ENCODE peak calls at places on chromosomes 13 and 19, in seven cellular contexts. One of them, this sample, is unnamed. For H3K4me1, the result is how much of the 10 kb centered on the place peaks cover.

GRCh38 chr13:45196622-45197021 is 4.2 kb downstream of the KCTD4 start:
- DNase-seq in neuronal stem cell: no peak
- DNase-seq in body of pancreas: no peak
- DNase-seq in kidney: no peak
- DNase-seq in heart left ventricle: no peak
- DNase-seq in mucosa of descending colon: no peak
- DNase-seq in heart right ventricle: no peak
- DNase-seq in this sample: no peak

GRCh38 chr13:35162420-35162819 is 220.3 kb downstream of the NBEA start:
- DNase-seq in neuronal stem cell: no peak
- DNase-seq in body of pancreas: no peak
- DNase-seq in kidney: no peak
- DNase-seq in heart left ventricle: no peak
- DNase-seq in mucosa of descending colon: no peak
- DNase-seq in heart right ventricle: no peak
- DNase-seq in this sample: no peak

GRCh38 chr13:30623392-30623791 is 5.7 kb downstream of the USPL1 start:
- DNase-seq in neuronal stem cell: no peak
- DNase-seq in body of pancreas: no peak
- DNase-seq in kidney: no peak
- DNase-seq in heart left ventricle: no peak
- DNase-seq in mucosa of descending colon: no peak
- DNase-seq in heart right ventricle: no peak
- DNase-seq in this sample: no peak

GRCh38 chr19:39438270-39438934 is 2.7 kb upstream of the RPS16 start:
- DNase-seq in neuronal stem cell: no peak
- DNase-seq in body of pancreas: no peak
- DNase-seq in kidney: no peak
- DNase-seq in heart left ventricle: no peak
- DNase-seq in mucosa of descending colon: no peak
- DNase-seq in heart right ventricle: no peak
- DNase-seq in this sample: no peak

GRCh38 chr13:113649212-113649611 is 8.8 kb downstream of the ATP4B start:
- DNase-seq in neuronal stem cell: no peak
- DNase-seq in body of pancreas: peak
- DNase-seq in kidney: peak
- DNase-seq in heart left ventricle: peak
- DNase-seq in mucosa of descending colon: no peak
- DNase-seq in heart right ventricle: no peak
- DNase-seq in this sample: no peak

GRCh38 chr13:98098511-98098910 is 44.4 kb upstream of the FARP1 start:
- DNase-seq in neuronal stem cell: no peak
- DNase-seq in body of pancreas: no peak
- DNase-seq in kidney: no peak
- DNase-seq in heart left ventricle: no peak
- DNase-seq in mucosa of descending colon: no peak
- DNase-seq in heart right ventricle: no peak
- DNase-seq in this sample: no peak

GRCh38 chr13:113935081-113935511 is 38.8 kb downstream of the C13orf46 start:
- DNase-seq in neuronal stem cell: no peak
- DNase-seq in body of pancreas: no peak
- DNase-seq in kidney: peak
- DNase-seq in heart left ventricle: no peak
- DNase-seq in mucosa of descending colon: no peak
- DNase-seq in heart right ventricle: no peak
- DNase-seq in this sample: peak

GRCh38 chr13:82356667-82357066 is 1525.6 kb downstream of the SLITRK1 start:
- DNase-seq in neuronal stem cell: no peak
- DNase-seq in body of pancreas: no peak
- DNase-seq in kidney: no peak
- DNase-seq in heart left ventricle: no peak
- DNase-seq in mucosa of descending colon: no peak
- DNase-seq in heart right ventricle: no peak
- DNase-seq in this sample: no peak

GRCh38 chr19:30690935-30691505 is 318.8 kb downstream of the ZNF536 start:
- DNase-seq in neuronal stem cell: no peak
- DNase-seq in body of pancreas: no peak
- DNase-seq in kidney: no peak
- DNase-seq in heart left ventricle: no peak
- DNase-seq in mucosa of descending colon: no peak
- DNase-seq in heart right ventricle: no peak
- DNase-seq in this sample: no peak

GRCh38 chr19:45005787-45006186 is 4.5 kb downstream of the RELB start:
- DNase-seq in neuronal stem cell: no peak
- DNase-seq in body of pancreas: no peak
- DNase-seq in kidney: no peak
- DNase-seq in heart left ventricle: no peak
- DNase-seq in mucosa of descending colon: peak
- DNase-seq in heart right ventricle: no peak
- DNase-seq in this sample: no peak

GRCh38 chr19:38842439-38843174 is 7.2 kb downstream of the HNRNPL start:
- DNase-seq in neuronal stem cell: no peak
- DNase-seq in body of pancreas: peak
- DNase-seq in kidney: no peak
- DNase-seq in heart left ventricle: no peak
- DNase-seq in mucosa of descending colon: peak
- DNase-seq in heart right ventricle: no peak
- DNase-seq in this sample: no peak

GRCh38 chr19:1438035-1438932 is at the start of gene RPS15:
- DNase-seq in neuronal stem cell: peak
- DNase-seq in body of pancreas: peak
- DNase-seq in kidney: peak
- DNase-seq in heart left ventricle: peak
- DNase-seq in mucosa of descending colon: peak
- DNase-seq in heart right ventricle: peak
- DNase-seq in this sample: peak

GRCh38 chr13:67225252-67226159 is 4.6 kb downstream of the PCDH9 start:
- DNase-seq in neuronal stem cell: no peak
- DNase-seq in body of pancreas: no peak
- DNase-seq in kidney: no peak
- DNase-seq in heart left ventricle: no peak
- DNase-seq in mucosa of descending colon: no peak
- DNase-seq in heart right ventricle: no peak
- DNase-seq in this sample: no peak

GRCh38 chr13:33277946-33278345 is 7.6 kb downstream of the STARD13 start:
- DNase-seq in neuronal stem cell: no peak
- DNase-seq in body of pancreas: no peak
- DNase-seq in kidney: no peak
- DNase-seq in heart left ventricle: no peak
- DNase-seq in mucosa of descending colon: no peak
- DNase-seq in heart right ventricle: no peak
- DNase-seq in this sample: peak

GRCh38 chr19:5477451-5478215 is 22.4 kb downstream of the ZNRF4 start:
- DNase-seq in neuronal stem cell: no peak
- DNase-seq in body of pancreas: no peak
- DNase-seq in kidney: no peak
- DNase-seq in heart left ventricle: no peak
- DNase-seq in mucosa of descending colon: no peak
- DNase-seq in heart right ventricle: no peak
- DNase-seq in this sample: no peak

GRCh38 chr13:59829690-59830089 is 334.0 kb downstream of the DIAPH3 start:
- DNase-seq in neuronal stem cell: no peak
- DNase-seq in body of pancreas: no peak
- DNase-seq in kidney: no peak
- DNase-seq in heart left ventricle: no peak
- DNase-seq in mucosa of descending colon: no peak
- DNase-seq in heart right ventricle: no peak
- DNase-seq in this sample: no peak

GRCh38 chr13:67139551-67139950 is 90.6 kb downstream of the PCDH9 start:
- DNase-seq in neuronal stem cell: no peak
- DNase-seq in body of pancreas: no peak
- DNase-seq in kidney: no peak
- DNase-seq in heart left ventricle: no peak
- DNase-seq in mucosa of descending colon: no peak
- DNase-seq in heart right ventricle: no peak
- DNase-seq in this sample: no peak

GRCh38 chr13:111279253-111279652 is 41.2 kb upstream of the TEX29 start:
- DNase-seq in neuronal stem cell: no peak
- DNase-seq in body of pancreas: no peak
- DNase-seq in kidney: no peak
- DNase-seq in heart left ventricle: no peak
- DNase-seq in mucosa of descending colon: no peak
- DNase-seq in heart right ventricle: no peak
- DNase-seq in this sample: no peak
- H3K4me3 ChIP-seq in neuronal stem cell: no peak
- H3K4me3 ChIP-seq in body of pancreas: no peak
- H3K4me3 ChIP-seq in kidney: no peak
- H3K4me3 ChIP-seq in heart left ventricle: no peak
- H3K4me3 ChIP-seq in mucosa of descending colon: no peak
- H3K4me3 ChIP-seq in heart right ventricle: no peak
- H3K4me3 ChIP-seq in this sample: no peak

GRCh38 chr19:58536852-58537798 is 6.7 kb upstream of the TRIM28 start:
- DNase-seq in neuronal stem cell: no peak
- DNase-seq in body of pancreas: no peak
- DNase-seq in kidney: peak
- DNase-seq in heart left ventricle: no peak
- DNase-seq in mucosa of descending colon: no peak
- DNase-seq in heart right ventricle: no peak
- DNase-seq in this sample: no peak
- H3K4me1 ChIP-seq in neuronal stem cell: under half
- H3K4me1 ChIP-seq in body of pancreas: under half
- H3K4me1 ChIP-seq in kidney: under half
- H3K4me1 ChIP-seq in heart left ventricle: under half
- H3K4me1 ChIP-seq in mucosa of descending colon: under half
- H3K4me1 ChIP-seq in heart right ventricle: under half
- H3K4me1 ChIP-seq in this sample: under half

GRCh38 chr19:426725-427445 is 17.9 kb upstream of the C2CD4C start:
- DNase-seq in neuronal stem cell: no peak
- DNase-seq in body of pancreas: no peak
- DNase-seq in kidney: no peak
- DNase-seq in heart left ventricle: no peak
- DNase-seq in mucosa of descending colon: no peak
- DNase-seq in heart right ventricle: no peak
- DNase-seq in this sample: no peak
- H3K4me3 ChIP-seq in neuronal stem cell: no peak
- H3K4me3 ChIP-seq in body of pancreas: no peak
- H3K4me3 ChIP-seq in kidney: no peak
- H3K4me3 ChIP-seq in heart left ventricle: no peak
- H3K4me3 ChIP-seq in mucosa of descending colon: no peak
- H3K4me3 ChIP-seq in heart right ventricle: no peak
- H3K4me3 ChIP-seq in this sample: no peak

GRCh38 chr19:54021932-54022331 is 30.5 kb downstream of the CACNG6 start:
- DNase-seq in neuronal stem cell: no peak
- DNase-seq in body of pancreas: no peak
- DNase-seq in kidney: no peak
- DNase-seq in heart left ventricle: no peak
- DNase-seq in mucosa of descending colon: no peak
- DNase-seq in heart right ventricle: no peak
- DNase-seq in this sample: no peak
- H3K4me1 ChIP-seq in neuronal stem cell: under half
- H3K4me1 ChIP-seq in body of pancreas: under half
- H3K4me1 ChIP-seq in kidney: under half
- H3K4me1 ChIP-seq in heart left ventricle: under half
- H3K4me1 ChIP-seq in mucosa of descending colon: under half
- H3K4me1 ChIP-seq in heart right ventricle: under half
- H3K4me1 ChIP-seq in this sample: under half

This sample was measured in tibial nerve.